ENCODE peak calls at places on chromosome 17, in five cellular contexts. One of them, this sample, is unnamed.

GRCh38 chr17:8162232-8162996 is at the start of gene VAMP2:
- DNase-seq in neural progenitor cell: peak; percentile 90
- DNase-seq in SK-N-SH: peak; percentile 54
- DNase-seq in GM23338: peak; percentile 85
- DNase-seq in OCI-LY7: peak; percentile 80
- DNase-seq in this sample: peak; percentile 95

GRCh38 chr17:62673614-62674362 is 46.3 kb downstream of the MRC2 start:
- DNase-seq in GM23338: no peak
- DNase-seq in SK-N-SH: no peak
- DNase-seq in OCI-LY7: no peak
- DNase-seq in neural progenitor cell: no peak
- DNase-seq in this sample: no peak

GRCh38 chr17:66228887-66229782 is at the start of gene APOH:
- DNase-seq in neural progenitor cell: no peak
- DNase-seq in OCI-LY7: no peak
- DNase-seq in SK-N-SH: no peak
- DNase-seq in GM23338: no peak
- DNase-seq in this sample: no peak

GRCh38 chr17:75753514-75754377 is 11.2 kb downstream of the GALK1 start:
- DNase-seq in GM23338: peak; percentile 92
- DNase-seq in SK-N-SH: peak; percentile 98
- DNase-seq in neural progenitor cell: peak; percentile 89
- DNase-seq in OCI-LY7: peak; percentile 92
- DNase-seq in this sample: peak; percentile 89

GRCh38 chr17:28613916-28614315 is at the start of gene RSKR:
- DNase-seq in neural progenitor cell: no peak
- DNase-seq in OCI-LY7: no peak
- DNase-seq in GM23338: no peak
- DNase-seq in SK-N-SH: no peak
- DNase-seq in this sample: peak; percentile 9

GRCh38 chr17:28747046-28747691 is 3.4 kb downstream of the TRAF4 start:
- DNase-seq in neural progenitor cell: no peak
- DNase-seq in OCI-LY7: no peak
- DNase-seq in GM23338: peak; percentile 74
- DNase-seq in SK-N-SH: no peak
- DNase-seq in this sample: no peak

GRCh38 chr17:15411556-15412198 is 55.7 kb downstream of the CDRT4 start:
- DNase-seq in GM23338: no peak
- DNase-seq in neural progenitor cell: no peak
- DNase-seq in SK-N-SH: no peak
- DNase-seq in OCI-LY7: no peak
- DNase-seq in this sample: peak; percentile 53

GRCh38 chr17:43373343-43373742 is 25.4 kb upstream of the ARL4D start:
- DNase-seq in OCI-LY7: no peak
- DNase-seq in SK-N-SH: no peak
- DNase-seq in neural progenitor cell: no peak
- DNase-seq in GM23338: no peak
- DNase-seq in this sample: no peak

GRCh38 chr17:50699410-50699809 is 8.3 kb downstream of the ANKRD40 start:
- DNase-seq in OCI-LY7: no peak
- DNase-seq in SK-N-SH: no peak
- DNase-seq in GM23338: no peak
- DNase-seq in neural progenitor cell: no peak
- DNase-seq in this sample: peak; percentile 52

GRCh38 chr17:76161619-76162222 is 20.7 kb upstream of the FOXJ1 start:
- DNase-seq in OCI-LY7: no peak
- DNase-seq in neural progenitor cell: no peak
- DNase-seq in SK-N-SH: no peak
- DNase-seq in GM23338: no peak
- DNase-seq in this sample: no peak

GRCh38 chr17:20109121-20109520 is 100.0 kb downstream of the SPECC1 start:
- DNase-seq in neural progenitor cell: no peak
- DNase-seq in OCI-LY7: no peak
- DNase-seq in SK-N-SH: no peak
- DNase-seq in GM23338: no peak
- DNase-seq in this sample: no peak

GRCh38 chr17:43363926-43364285 is 34.9 kb upstream of the ARL4D start:
- DNase-seq in SK-N-SH: no peak
- DNase-seq in GM23338: no peak
- DNase-seq in neural progenitor cell: peak; percentile 28
- DNase-seq in OCI-LY7: no peak
- DNase-seq in this sample: no peak

GRCh38 chr17:83149761-83150251 is 70.4 kb downstream of the METRNL start:
- DNase-seq in GM23338: no peak
- DNase-seq in neural progenitor cell: no peak
- DNase-seq in OCI-LY7: no peak
- DNase-seq in SK-N-SH: no peak
- DNase-seq in this sample: peak; percentile 63

GRCh38 chr17:2212328-2212981 is 91.1 kb downstream of the SMG6 start:
- DNase-seq in OCI-LY7: no peak
- DNase-seq in GM23338: no peak
- DNase-seq in neural progenitor cell: no peak
- DNase-seq in SK-N-SH: no peak
- DNase-seq in this sample: peak; percentile 93

GRCh38 chr17:51015145-51015558 is 105.5 kb downstream of the SPAG9 start:
- DNase-seq in neural progenitor cell: no peak
- DNase-seq in OCI-LY7: no peak
- DNase-seq in GM23338: no peak
- DNase-seq in SK-N-SH: no peak
- DNase-seq in this sample: peak; percentile 38

GRCh38 chr17:28827672-28828071 is 14.9 kb downstream of the FAM222B start:
- DNase-seq in neural progenitor cell: no peak
- DNase-seq in GM23338: no peak
- DNase-seq in OCI-LY7: no peak
- DNase-seq in SK-N-SH: no peak
- DNase-seq in this sample: no peak

GRCh38 chr17:41324180-41325075 is 8.9 kb upstream of the KRTAP17-1 start:
- DNase-seq in neural progenitor cell: peak; percentile 60
- DNase-seq in OCI-LY7: no peak
- DNase-seq in SK-N-SH: no peak
- DNase-seq in GM23338: peak; percentile 79
- DNase-seq in this sample: no peak

GRCh38 chr17:68759343-68760140 is 158.4 kb upstream of the FAM20A start:
- DNase-seq in neural progenitor cell: peak; percentile 90
- DNase-seq in SK-N-SH: peak; percentile 85
- DNase-seq in GM23338: peak; percentile 97
- DNase-seq in OCI-LY7: peak; percentile 67
- DNase-seq in this sample: peak; percentile 98

GRCh38 chr17:63758428-63758827 is 15.0 kb downstream of the CCDC47 start:
- DNase-seq in SK-N-SH: no peak
- DNase-seq in GM23338: no peak
- DNase-seq in OCI-LY7: no peak
- DNase-seq in neural progenitor cell: no peak
- DNase-seq in this sample: no peak

GRCh38 chr17:28744802-28745051 is 916 bp downstream of the TRAF4 start:
- DNase-seq in neural progenitor cell: no peak
- DNase-seq in OCI-LY7: peak; percentile 39
- DNase-seq in GM23338: no peak
- DNase-seq in SK-N-SH: no peak
- DNase-seq in this sample: no peak

GRCh38 chr17:6626616-6627015 is 13.9 kb downstream of the KIAA0753 start:
- DNase-seq in SK-N-SH: no peak
- DNase-seq in neural progenitor cell: no peak
- DNase-seq in GM23338: no peak
- DNase-seq in OCI-LY7: no peak
- DNase-seq in this sample: no peak

GRCh38 chr17:44557653-44558285 is 485 bp downstream of the FZD2 start:
- DNase-seq in GM23338: peak; percentile 64
- DNase-seq in OCI-LY7: no peak
- DNase-seq in SK-N-SH: peak; percentile 79
- DNase-seq in neural progenitor cell: peak; percentile 79
- DNase-seq in this sample: peak; percentile 85
- TF ChIP-seq EZH2phosphoT487 in GM23338: no peak
- TF ChIP-seq EZH2phosphoT487 in OCI-LY7: no peak
- TF ChIP-seq EZH2phosphoT487 in SK-N-SH: no peak
- TF ChIP-seq EZH2phosphoT487 in neural progenitor cell: no peak
- TF ChIP-seq EZH2phosphoT487 in this sample: no peak

DNA sequence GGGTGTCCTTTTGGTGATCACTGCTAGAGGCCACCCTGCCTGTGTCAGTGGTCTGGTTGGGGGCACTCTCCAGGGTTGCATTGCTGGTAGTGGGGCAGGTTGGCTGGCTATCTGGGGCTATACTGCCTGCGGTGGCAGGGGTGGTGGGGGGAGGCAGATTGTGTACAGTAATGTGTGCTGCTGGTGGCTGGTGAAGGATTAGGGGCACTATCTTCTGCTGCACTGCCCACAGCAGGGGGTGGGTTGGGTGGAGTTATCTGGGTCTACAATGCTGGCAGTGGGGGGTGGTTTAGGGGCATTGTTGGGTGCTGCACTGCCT is 204.0 kb upstream of the WSB1 start:
- DNase-seq in GM23338: no peak
- DNase-seq in neural progenitor cell: no peak
- DNase-seq in OCI-LY7: no peak
- DNase-seq in SK-N-SH: no peak
- DNase-seq in this sample: no peak
- TF ChIP-seq EZH2phosphoT487 in GM23338: no peak
- TF ChIP-seq EZH2phosphoT487 in neural progenitor cell: no peak
- TF ChIP-seq EZH2phosphoT487 in OCI-LY7: no peak
- TF ChIP-seq EZH2phosphoT487 in SK-N-SH: no peak
- TF ChIP-seq EZH2phosphoT487 in this sample: no peak

GRCh38 chr17:73042225-73042624 is 50.3 kb downstream of the SLC39A11 start:
- DNase-seq in SK-N-SH: no peak
- DNase-seq in GM23338: no peak
- DNase-seq in neural progenitor cell: no peak
- DNase-seq in OCI-LY7: no peak
- DNase-seq in this sample: no peak
- TF ChIP-seq EZH2phosphoT487 in SK-N-SH: no peak
- TF ChIP-seq EZH2phosphoT487 in GM23338: no peak
- TF ChIP-seq EZH2phosphoT487 in neural progenitor cell: no peak
- TF ChIP-seq EZH2phosphoT487 in OCI-LY7: no peak
- TF ChIP-seq EZH2phosphoT487 in this sample: no peak

GRCh38 chr17:55301521-55302406 is 37.0 kb downstream of the HLF start:
- DNase-seq in SK-N-SH: no peak
- DNase-seq in OCI-LY7: no peak
- DNase-seq in neural progenitor cell: no peak
- DNase-seq in GM23338: no peak
- DNase-seq in this sample: peak; percentile 23
- TF ChIP-seq EZH2phosphoT487 in SK-N-SH: no peak
- TF ChIP-seq EZH2phosphoT487 in OCI-LY7: no peak
- TF ChIP-seq EZH2phosphoT487 in neural progenitor cell: no peak
- TF ChIP-seq EZH2phosphoT487 in GM23338: no peak
- TF ChIP-seq EZH2phosphoT487 in this sample: no peak

GRCh38 chr17:80830020-80830780 is 161.4 kb upstream of the CHMP6 start:
- DNase-seq in OCI-LY7: no peak
- DNase-seq in neural progenitor cell: no peak
- DNase-seq in GM23338: no peak
- DNase-seq in SK-N-SH: no peak
- DNase-seq in this sample: no peak
- TF ChIP-seq EZH2phosphoT487 in OCI-LY7: no peak
- TF ChIP-seq EZH2phosphoT487 in neural progenitor cell: no peak
- TF ChIP-seq EZH2phosphoT487 in GM23338: no peak
- TF ChIP-seq EZH2phosphoT487 in SK-N-SH: no peak
- TF ChIP-seq EZH2phosphoT487 in this sample: no peak